ENCODE peak calls at places on chromosomes 16 and 17, in nine cellular contexts. One of them, this sample, is unnamed.

GRCh38 chr16:47634126-47634525 is 173.0 kb downstream of the PHKB start:
- DNase-seq in GDM1: no peak
- DNase-seq in COLO829: no peak
- DNase-seq in H54: no peak
- DNase-seq in stomach: no peak
- DNase-seq in CD8-positive, alpha-beta T cell: no peak
- DNase-seq in progenitor cell of endocrine pancreas: no peak
- DNase-seq in ovary: no peak
- DNase-seq in NCI-H460: no peak
- DNase-seq in this sample: no peak

GRCh38 chr17:40023590-40024292 is 8.5 kb downstream of the CSF3 start:
- DNase-seq in GDM1: no peak
- DNase-seq in COLO829: no peak
- DNase-seq in H54: no peak
- DNase-seq in stomach: peak
- DNase-seq in CD8-positive, alpha-beta T cell: no peak
- DNase-seq in progenitor cell of endocrine pancreas: no peak
- DNase-seq in ovary: no peak
- DNase-seq in NCI-H460: no peak
- DNase-seq in this sample: no peak

GRCh38 chr17:69900829-69901228 is 174.2 kb upstream of the KCNJ16 start:
- DNase-seq in GDM1: no peak
- DNase-seq in COLO829: no peak
- DNase-seq in H54: no peak
- DNase-seq in stomach: no peak
- DNase-seq in CD8-positive, alpha-beta T cell: no peak
- DNase-seq in progenitor cell of endocrine pancreas: no peak
- DNase-seq in ovary: no peak
- DNase-seq in NCI-H460: no peak
- DNase-seq in this sample: no peak

GRCh38 chr17:35052780-35053179 is 10.7 kb downstream of the RFFL start:
- DNase-seq in GDM1: no peak
- DNase-seq in COLO829: no peak
- DNase-seq in H54: no peak
- DNase-seq in stomach: no peak
- DNase-seq in CD8-positive, alpha-beta T cell: no peak
- DNase-seq in progenitor cell of endocrine pancreas: no peak
- DNase-seq in ovary: no peak
- DNase-seq in NCI-H460: no peak
- DNase-seq in this sample: no peak

GRCh38 chr16:17780181-17780580 is 309.4 kb upstream of the XYLT1 start:
- DNase-seq in GDM1: no peak
- DNase-seq in COLO829: no peak
- DNase-seq in H54: no peak
- DNase-seq in stomach: no peak
- DNase-seq in CD8-positive, alpha-beta T cell: no peak
- DNase-seq in progenitor cell of endocrine pancreas: no peak
- DNase-seq in ovary: no peak
- DNase-seq in NCI-H460: peak
- DNase-seq in this sample: no peak

GRCh38 chr16:14132696-14133048 is 61.6 kb downstream of the MRTFB start:
- DNase-seq in GDM1: no peak
- DNase-seq in COLO829: no peak
- DNase-seq in H54: no peak
- DNase-seq in stomach: no peak
- DNase-seq in CD8-positive, alpha-beta T cell: no peak
- DNase-seq in progenitor cell of endocrine pancreas: no peak
- DNase-seq in ovary: no peak
- DNase-seq in NCI-H460: no peak
- DNase-seq in this sample: no peak

GRCh38 chr16:16985707-16986106 is 485.1 kb downstream of the XYLT1 start:
- DNase-seq in GDM1: no peak
- DNase-seq in COLO829: no peak
- DNase-seq in H54: no peak
- DNase-seq in stomach: no peak
- DNase-seq in CD8-positive, alpha-beta T cell: no peak
- DNase-seq in progenitor cell of endocrine pancreas: no peak
- DNase-seq in ovary: no peak
- DNase-seq in NCI-H460: no peak
- DNase-seq in this sample: no peak

GRCh38 chr17:82985973-82986372 is 93.4 kb upstream of the METRNL start:
- DNase-seq in GDM1: peak
- DNase-seq in COLO829: peak
- DNase-seq in H54: no peak
- DNase-seq in stomach: peak
- DNase-seq in CD8-positive, alpha-beta T cell: peak
- DNase-seq in progenitor cell of endocrine pancreas: no peak
- DNase-seq in ovary: no peak
- DNase-seq in NCI-H460: no peak
- DNase-seq in this sample: no peak

GRCh38 chr17:64984181-64984580 is 64.9 kb upstream of the LRRC37A3 start:
- DNase-seq in GDM1: no peak
- DNase-seq in COLO829: no peak
- DNase-seq in H54: no peak
- DNase-seq in stomach: no peak
- DNase-seq in CD8-positive, alpha-beta T cell: no peak
- DNase-seq in progenitor cell of endocrine pancreas: no peak
- DNase-seq in ovary: no peak
- DNase-seq in NCI-H460: no peak
- DNase-seq in this sample: no peak

GRCh38 chr17:64097196-64097936 is 32.6 kb downstream of the ERN1 start:
- DNase-seq in GDM1: no peak
- DNase-seq in COLO829: no peak
- DNase-seq in H54: no peak
- DNase-seq in stomach: no peak
- DNase-seq in CD8-positive, alpha-beta T cell: no peak
- DNase-seq in progenitor cell of endocrine pancreas: no peak
- DNase-seq in ovary: no peak
- DNase-seq in NCI-H460: no peak
- DNase-seq in this sample: no peak

GRCh38 chr16:72464052-72464451 is 292.1 kb upstream of the PMFBP1 start:
- DNase-seq in GDM1: no peak
- DNase-seq in COLO829: no peak
- DNase-seq in H54: no peak
- DNase-seq in stomach: no peak
- DNase-seq in CD8-positive, alpha-beta T cell: no peak
- DNase-seq in progenitor cell of endocrine pancreas: no peak
- DNase-seq in ovary: no peak
- DNase-seq in NCI-H460: no peak
- DNase-seq in this sample: no peak

GRCh38 chr17:66789093-66789492 is 45.8 kb upstream of the CACNG5 start:
- DNase-seq in GDM1: no peak
- DNase-seq in COLO829: no peak
- DNase-seq in H54: no peak
- DNase-seq in stomach: no peak
- DNase-seq in CD8-positive, alpha-beta T cell: no peak
- DNase-seq in progenitor cell of endocrine pancreas: no peak
- DNase-seq in ovary: no peak
- DNase-seq in NCI-H460: no peak
- DNase-seq in this sample: no peak

GRCh38 chr17:46078675-46079074 is 79.6 kb downstream of the STH start:
- DNase-seq in GDM1: no peak
- DNase-seq in COLO829: no peak
- DNase-seq in H54: no peak
- DNase-seq in stomach: no peak
- DNase-seq in CD8-positive, alpha-beta T cell: no peak
- DNase-seq in progenitor cell of endocrine pancreas: no peak
- DNase-seq in ovary: no peak
- DNase-seq in NCI-H460: no peak
- DNase-seq in this sample: no peak

GRCh38 chr16:88693420-88694177 is 7.3 kb upstream of the SNAI3 start:
- DNase-seq in GDM1: no peak
- DNase-seq in COLO829: no peak
- DNase-seq in H54: no peak
- DNase-seq in stomach: no peak
- DNase-seq in CD8-positive, alpha-beta T cell: no peak
- DNase-seq in progenitor cell of endocrine pancreas: no peak
- DNase-seq in ovary: no peak
- DNase-seq in NCI-H460: no peak
- DNase-seq in this sample: no peak

GRCh38 chr16:57743458-57743857 is 7.9 kb downstream of the KATNB1 start:
- DNase-seq in GDM1: no peak
- DNase-seq in COLO829: no peak
- DNase-seq in H54: no peak
- DNase-seq in stomach: no peak
- DNase-seq in CD8-positive, alpha-beta T cell: no peak
- DNase-seq in progenitor cell of endocrine pancreas: no peak
- DNase-seq in ovary: no peak
- DNase-seq in NCI-H460: no peak
- DNase-seq in this sample: no peak

GRCh38 chr16:87982491-87983415 is 31.5 kb downstream of the BANP start:
- DNase-seq in GDM1: no peak
- DNase-seq in COLO829: no peak
- DNase-seq in H54: no peak
- DNase-seq in stomach: no peak
- DNase-seq in CD8-positive, alpha-beta T cell: no peak
- DNase-seq in progenitor cell of endocrine pancreas: no peak
- DNase-seq in ovary: no peak
- DNase-seq in NCI-H460: no peak
- DNase-seq in this sample: no peak

GRCh38 chr16:88411951-88412576 is 29.3 kb downstream of the ZNF469 start:
- DNase-seq in GDM1: no peak
- DNase-seq in COLO829: no peak
- DNase-seq in H54: no peak
- DNase-seq in stomach: no peak
- DNase-seq in CD8-positive, alpha-beta T cell: no peak
- DNase-seq in progenitor cell of endocrine pancreas: no peak
- DNase-seq in ovary: no peak
- DNase-seq in NCI-H460: no peak
- DNase-seq in this sample: no peak

GRCh38 chr16:50616386-50616785 is 64.7 kb downstream of the SNX20 start:
- DNase-seq in GDM1: no peak
- DNase-seq in COLO829: no peak
- DNase-seq in H54: no peak
- DNase-seq in stomach: no peak
- DNase-seq in CD8-positive, alpha-beta T cell: no peak
- DNase-seq in progenitor cell of endocrine pancreas: no peak
- DNase-seq in ovary: no peak
- DNase-seq in NCI-H460: no peak
- DNase-seq in this sample: no peak